ENCODE peak calls at places on chromosomes 16 and 17, in nine cellular contexts. D is left colon, K is sciatic nerve, Y is left ventricle myocardium inferior, W is adrenal gland, R is fibroblast of pulmonary artery, Q is progenitor cell of endocrine pancreas, S is GM12864, B is amniotic stem cell. J is an unnamed sample.
A peak's percentile ranks its signal among the peaks of the same experiment; 100 is the strongest.

GRCh38 chr16:81492965-81493754 is 48.6 kb downstream of the CMIP start:
- DNase-seq in D (no peak), K (no peak), Y (no peak), W (no peak), R (no peak), Q (no peak), S (no peak), B (no peak), J (no peak)

GRCh38 chr16:27432600-27432957 is 30.6 kb downstream of the IL21R start:
- DNase-seq in D (no peak), K (no peak), Y (no peak), W (no peak), R (peak; percentile 42), Q (peak; percentile 6), S (no peak), B (no peak), J (no peak)

GRCh38 chr16:52976539-52977167 is 76.0 kb downstream of the CHD9NB start:
- DNase-seq in D (no peak), K (no peak), Y (no peak), W (no peak), R (peak; percentile 61), Q (no peak), S (no peak), B (no peak), J (peak; percentile 1)

GRCh38 chr17:63774982-63775290 is 966 bp downstream of the DDX42 start:
- DNase-seq in D (no peak), K (no peak), Y (no peak), W (no peak), R (peak; percentile 14), Q (no peak), S (no peak), B (no peak), J (no peak)

GRCh38 chr17:6476834-6477210 is 32.6 kb downstream of the PIMREG start:
- DNase-seq in D (no peak), K (no peak), Y (no peak), W (peak; percentile 76), R (no peak), Q (no peak), S (no peak), B (no peak), J (no peak)

GRCh38 chr16:10614685-10615084 is 34.3 kb upstream of the EMP2 start:
- DNase-seq in D (no peak), K (no peak), Y (no peak), W (no peak), R (no peak), Q (no peak), S (no peak), B (no peak), J (no peak)

GRCh38 chr16:58022601-58023371 is 2.8 kb upstream of the MMP15 start:
- DNase-seq in D (peak; percentile 82), K (peak; percentile 79), Y (peak; percentile 81), W (peak; percentile 91), R (peak; percentile 68), Q (no peak), S (no peak), B (no peak), J (peak; percentile 38)

GRCh38 chr17:419073-419735 is 66.6 kb upstream of the RPH3AL start:
- DNase-seq in D (no peak), K (no peak), Y (no peak), W (no peak), R (no peak), Q (no peak), S (no peak), B (no peak), J (no peak)

GRCh38 chr17:17186051-17186450 is 20.1 kb downstream of the PLD6 start:
- DNase-seq in D (peak; percentile 19), K (no peak), Y (no peak), W (no peak), R (no peak), Q (no peak), S (peak; percentile 61), B (no peak), J (no peak)

GRCh38 chr17:64019486-64020067 is 856 bp downstream of the ICAM2 start:
- DNase-seq in D (no peak), K (peak; percentile 19), Y (no peak), W (peak; percentile 5), R (no peak), Q (no peak), S (no peak), B (no peak), J (no peak)

GRCh38 chr17:42665581-42666001 is 6.5 kb downstream of the TUBG2 start:
- DNase-seq in D (no peak), K (no peak), Y (no peak), W (no peak), R (no peak), Q (no peak), S (no peak), B (no peak), J (no peak)

GRCh38 chr17:4479340-4479981 is 19.2 kb upstream of the SPNS2 start:
- DNase-seq in D (peak; percentile 64), K (no peak), Y (no peak), W (no peak), R (no peak), Q (no peak), S (no peak), B (no peak), J (no peak)

GRCh38 chr17:69757794-69758430 is 317.1 kb upstream of the KCNJ16 start:
- DNase-seq in D (no peak), K (no peak), Y (no peak), W (no peak), R (peak; percentile 79), Q (no peak), S (no peak), B (no peak), J (peak; percentile 93)

GRCh38 chr16:57445510-57445909 is 1.7 kb downstream of the CIAPIN1 start:
- DNase-seq in D (no peak), K (no peak), Y (no peak), W (no peak), R (no peak), Q (no peak), S (no peak), B (no peak), J (no peak)

GRCh38 chr17:8275421-8276290 is 12.8 kb upstream of the RANGRF start:
- DNase-seq in D (no peak), K (no peak), Y (no peak), W (no peak), R (no peak), Q (no peak), S (no peak), B (no peak), J (no peak)

GRCh38 chr17:3754458-3755334 is 31.0 kb downstream of the HASPIN start:
- DNase-seq in D (peak; percentile 96), K (no peak), Y (no peak), W (peak; percentile 54), R (no peak), Q (peak; percentile 99), S (no peak), B (no peak), J (no peak)

GRCh38 chr17:4136373-4136772 is 6.5 kb downstream of the ZZEF1 start:
- DNase-seq in D (peak; percentile 73), K (no peak), Y (peak; percentile 33), W (peak; percentile 33), R (no peak), Q (no peak), S (no peak), B (no peak), J (no peak)

GRCh38 chr16:70706948-70707465 is 21.2 kb upstream of the MTSS2 start:
- DNase-seq in D (no peak), K (peak; percentile 59), Y (no peak), W (no peak), R (peak; percentile 67), Q (no peak), S (no peak), B (peak; percentile 69), J (peak; percentile 89)

GRCh38 chr17:76243826-76244679 is 3.8 kb upstream of the RNF157 start:
- DNase-seq in D (no peak), K (no peak), Y (no peak), W (no peak), R (no peak), Q (no peak), S (no peak), B (no peak), J (no peak)

GRCh38 chr17:2060681-2061440 is 6.0 kb downstream of the HIC1 start:
- DNase-seq in D (peak; percentile 24), K (no peak), Y (no peak), W (no peak), R (peak; percentile 38), Q (no peak), S (no peak), B (no peak), J (no peak)

GRCh38 chr17:78915872-78916632 is 9.1 kb downstream of the TIMP2 start:
- DNase-seq in D (peak; percentile 41), K (peak; percentile 70), Y (peak; percentile 57), W (peak; percentile 86), R (peak; percentile 85), Q (no peak), S (no peak), B (no peak), J (no peak)

GRCh38 chr16:56349711-56350161 is 75.6 kb downstream of the AMFR start:
- DNase-seq in D (no peak), K (no peak), Y (peak; percentile 12), W (no peak), R (no peak), Q (no peak), S (no peak), B (no peak), J (no peak)

GRCh38 chr16:88719267-88719932 is 13.1 kb downstream of the CTU2 start:
- DNase-seq in D (no peak), K (peak; percentile 84), Y (peak; percentile 57), W (no peak), R (no peak), Q (no peak), S (no peak), B (no peak), J (no peak)

GRCh38 chr16:16857603-16858283 is 478.8 kb downstream of the NPIPA7 start:
- DNase-seq in D (no peak), K (no peak), Y (no peak), W (no peak), R (no peak), Q (no peak), S (no peak), B (no peak), J (no peak)

GRCh38 chr16:81940781-81941560 is 70.3 kb downstream of the SDR42E1 start:
- DNase-seq in D (no peak), K (no peak), Y (no peak), W (no peak), R (peak; percentile 78), Q (no peak), S (no peak), B (no peak), J (peak; percentile 43)

GRCh38 chr17:41738077-41738800 is 3.8 kb upstream of the HAP1 start:
- DNase-seq in D (peak; percentile 87), K (peak; percentile 89), Y (peak; percentile 77), W (peak; percentile 73), R (peak; percentile 81), Q (peak; percentile 82), S (peak; percentile 44), B (peak; percentile 51), J (peak; percentile 70)

GRCh38 chr17:37293770-37294169 is 82.0 kb upstream of the C17orf78 start:
- DNase-seq in D (no peak), K (no peak), Y (no peak), W (no peak), R (no peak), Q (no peak), S (no peak), B (no peak), J (no peak)

GRCh38 chr16:65728172-65728571 is 606.3 kb upstream of the CDH11 start:
- DNase-seq in D (no peak), K (no peak), Y (no peak), W (no peak), R (peak; percentile 18), Q (no peak), S (no peak), B (no peak), J (no peak)

GRCh38 chr16:50828164-50828702 is 86.3 kb downstream of the CYLD start:
- DNase-seq in D (no peak), K (no peak), Y (no peak), W (no peak), R (no peak), Q (no peak), S (no peak), B (no peak), J (no peak)

GRCh38 chr17:48841395-48841831 is 10.6 kb downstream of the CALCOCO2 start:
- DNase-seq in D (no peak), K (no peak), Y (no peak), W (peak; percentile 48), R (peak; percentile 87), Q (no peak), S (peak; percentile 77), B (no peak), J (peak; percentile 65)

GRCh38 chr16:69039333-69039941 is 66.0 kb upstream of the HAS3 start:
- DNase-seq in D (no peak), K (no peak), Y (no peak), W (no peak), R (peak; percentile 74), Q (no peak), S (no peak), B (no peak), J (no peak)

J was measured in fibroblast of the conjunctiva.